ENCODE peak calls at places on chromosomes 13 and 19, in four cellular contexts. One of them, this sample, is unnamed. For H3K4me1, the result is how much of the 10 kb centered on the place peaks cover.

GRCh38 chr13:19596960-19597361 is 35.6 kb upstream of the TPTE2 start:
- DNase-seq in esophagus squamous epithelium: no peak
- DNase-seq in psoas muscle: no peak
- DNase-seq in PC-3: peak
- DNase-seq in this sample: no peak

GRCh38 chr19:47644743-47645499 is 36.0 kb downstream of the BICRA start:
- DNase-seq in esophagus squamous epithelium: no peak
- DNase-seq in psoas muscle: peak
- DNase-seq in PC-3: no peak
- DNase-seq in this sample: no peak

GRCh38 chr19:44993926-44994537 is 7.2 kb upstream of the RELB start:
- DNase-seq in esophagus squamous epithelium: no peak
- DNase-seq in psoas muscle: no peak
- DNase-seq in PC-3: no peak
- DNase-seq in this sample: no peak

GRCh38 chr13:110913911-110914292 is 967 bp downstream of the ANKRD10 start:
- DNase-seq in esophagus squamous epithelium: no peak
- DNase-seq in psoas muscle: no peak
- DNase-seq in PC-3: no peak
- DNase-seq in this sample: no peak

GRCh38 chr19:9362905-9363304 is at the start of gene ZNF177:
- DNase-seq in esophagus squamous epithelium: no peak
- DNase-seq in psoas muscle: no peak
- DNase-seq in PC-3: no peak
- DNase-seq in this sample: no peak

GRCh38 chr13:76992548-76993001 is 694 bp downstream of the CLN5 start:
- DNase-seq in esophagus squamous epithelium: no peak
- DNase-seq in psoas muscle: no peak
- DNase-seq in PC-3: peak
- DNase-seq in this sample: peak

GRCh38 chr19:4454952-4455738 is 2.4 kb downstream of the UBXN6 start:
- DNase-seq in esophagus squamous epithelium: no peak
- DNase-seq in psoas muscle: peak
- DNase-seq in PC-3: no peak
- DNase-seq in this sample: no peak

GRCh38 chr13:113860051-113860471 is 3.8 kb downstream of the GAS6 start:
- DNase-seq in esophagus squamous epithelium: no peak
- DNase-seq in psoas muscle: no peak
- DNase-seq in PC-3: no peak
- DNase-seq in this sample: no peak

GRCh38 chr13:23740002-23740401 is 149.2 kb downstream of the MIPEP start:
- DNase-seq in esophagus squamous epithelium: no peak
- DNase-seq in psoas muscle: no peak
- DNase-seq in PC-3: no peak
- DNase-seq in this sample: no peak

GRCh38 chr19:15759962-15760565 is 22.3 kb downstream of the OR10H3 start:
- DNase-seq in esophagus squamous epithelium: no peak
- DNase-seq in psoas muscle: no peak
- DNase-seq in PC-3: peak
- DNase-seq in this sample: no peak

GRCh38 chr19:3655402-3656072 is 28.9 kb upstream of the CACTIN start:
- DNase-seq in esophagus squamous epithelium: no peak
- DNase-seq in psoas muscle: no peak
- DNase-seq in PC-3: peak
- DNase-seq in this sample: no peak

GRCh38 chr19:28497137-28497536 is 715.8 kb downstream of the UQCRFS1 start:
- DNase-seq in esophagus squamous epithelium: no peak
- DNase-seq in psoas muscle: no peak
- DNase-seq in PC-3: peak
- DNase-seq in this sample: no peak

GRCh38 chr19:58380736-58381459 is at the start of gene ZNF837:
- DNase-seq in esophagus squamous epithelium: peak
- DNase-seq in psoas muscle: peak
- DNase-seq in PC-3: peak
- DNase-seq in this sample: peak

GRCh38 chr19:3178377-3178972 is at the start of gene S1PR4:
- DNase-seq in esophagus squamous epithelium: no peak
- DNase-seq in psoas muscle: peak
- DNase-seq in PC-3: no peak
- DNase-seq in this sample: peak

GRCh38 chr13:30696278-30697176 is 38.8 kb upstream of the ALOX5AP start:
- DNase-seq in esophagus squamous epithelium: no peak
- DNase-seq in psoas muscle: peak
- DNase-seq in PC-3: no peak
- DNase-seq in this sample: no peak

GRCh38 chr19:48330012-48330681 is 4.8 kb downstream of the EMP3 start:
- DNase-seq in esophagus squamous epithelium: peak
- DNase-seq in psoas muscle: peak
- DNase-seq in PC-3: no peak
- DNase-seq in this sample: peak

GRCh38 chr19:5451494-5451893 is 3.7 kb upstream of the ZNRF4 start:
- DNase-seq in esophagus squamous epithelium: no peak
- DNase-seq in psoas muscle: no peak
- DNase-seq in PC-3: no peak
- DNase-seq in this sample: no peak

GRCh38 chr19:34393031-34393430 is 11.2 kb upstream of the PDCD2L start:
- DNase-seq in esophagus squamous epithelium: no peak
- DNase-seq in psoas muscle: no peak
- DNase-seq in PC-3: no peak
- DNase-seq in this sample: no peak

GRCh38 chr19:41427647-41428480 is 690 bp upstream of the B3GNT8 start:
- DNase-seq in esophagus squamous epithelium: no peak
- DNase-seq in psoas muscle: no peak
- DNase-seq in PC-3: no peak
- DNase-seq in this sample: no peak

GRCh38 chr13:75136151-75136550 is 345.8 kb downstream of the TBC1D4 start:
- DNase-seq in esophagus squamous epithelium: no peak
- DNase-seq in psoas muscle: no peak
- DNase-seq in PC-3: no peak
- DNase-seq in this sample: no peak

GRCh38 chr19:17076539-17076919 is 952 bp downstream of the MYO9B start:
- DNase-seq in esophagus squamous epithelium: no peak
- DNase-seq in psoas muscle: no peak
- DNase-seq in PC-3: peak
- DNase-seq in this sample: no peak
- H3K4me1 ChIP-seq in esophagus squamous epithelium: half or more
- H3K4me1 ChIP-seq in psoas muscle: under half
- H3K4me1 ChIP-seq in PC-3: under half
- H3K4me1 ChIP-seq in this sample: under half

GRCh38 chr19:38713865-38714264 is 30.4 kb downstream of the CAPN12 start:
- DNase-seq in esophagus squamous epithelium: no peak
- DNase-seq in psoas muscle: no peak
- DNase-seq in PC-3: no peak
- DNase-seq in this sample: no peak

GRCh38 chr19:38715540-38715939 is 28.7 kb downstream of the CAPN12 start:
- DNase-seq in esophagus squamous epithelium: no peak
- DNase-seq in psoas muscle: no peak
- DNase-seq in PC-3: no peak
- DNase-seq in this sample: no peak

GRCh38 chr19:38712161-38712748 is 32.0 kb downstream of the CAPN12 start:
- DNase-seq in esophagus squamous epithelium: no peak
- DNase-seq in psoas muscle: no peak
- DNase-seq in PC-3: no peak
- DNase-seq in this sample: no peak

GRCh38 chr19:38713227-38713649 is 31.0 kb downstream of the CAPN12 start:
- DNase-seq in esophagus squamous epithelium: no peak
- DNase-seq in psoas muscle: peak
- DNase-seq in PC-3: no peak
- DNase-seq in this sample: peak

DNA sequence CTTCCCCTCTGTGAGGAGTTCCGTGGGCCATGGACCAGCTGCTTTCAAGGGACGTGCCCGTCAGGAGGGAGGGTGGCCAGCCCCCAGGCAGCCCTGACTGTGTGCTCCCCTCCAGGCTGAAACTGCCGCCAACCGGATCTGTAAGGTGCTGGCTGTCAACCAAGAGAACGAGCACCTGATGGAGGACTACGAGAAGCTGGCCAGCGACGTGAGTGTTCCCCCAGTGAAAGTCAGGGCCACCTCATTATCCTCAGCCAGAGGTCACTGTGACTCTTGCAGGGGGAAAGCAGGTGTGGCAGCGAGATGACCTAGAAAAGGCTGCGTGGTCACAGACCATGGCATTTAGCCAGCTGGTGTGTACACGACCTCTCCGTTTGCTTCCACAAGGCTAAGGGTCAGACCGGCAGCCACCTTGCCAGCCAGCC is 29.9 kb downstream of the CAPN12 start:
- DNase-seq in esophagus squamous epithelium: no peak
- DNase-seq in psoas muscle: no peak
- DNase-seq in PC-3: no peak
- DNase-seq in this sample: peak
- H3K4me1 ChIP-seq in esophagus squamous epithelium: half or more
- H3K4me1 ChIP-seq in psoas muscle: half or more
- H3K4me1 ChIP-seq in PC-3: under half
- H3K4me1 ChIP-seq in this sample: under half

GRCh38 chr19:10749435-10750384 is 31.8 kb downstream of the DNM2 start:
- DNase-seq in esophagus squamous epithelium: no peak
- DNase-seq in psoas muscle: no peak
- DNase-seq in PC-3: no peak
- DNase-seq in this sample: no peak
- H3K4me1 ChIP-seq in esophagus squamous epithelium: half or more
- H3K4me1 ChIP-seq in psoas muscle: under half
- H3K4me1 ChIP-seq in PC-3: under half
- H3K4me1 ChIP-seq in this sample: under half

GRCh38 chr13:97337985-97338384 is 96.0 kb upstream of the RAP2A start:
- DNase-seq in esophagus squamous epithelium: no peak
- DNase-seq in psoas muscle: no peak
- DNase-seq in PC-3: no peak
- DNase-seq in this sample: no peak
- H3K4me1 ChIP-seq in esophagus squamous epithelium: half or more
- H3K4me1 ChIP-seq in psoas muscle: under half
- H3K4me1 ChIP-seq in PC-3: under half
- H3K4me1 ChIP-seq in this sample: under half

DNA sequence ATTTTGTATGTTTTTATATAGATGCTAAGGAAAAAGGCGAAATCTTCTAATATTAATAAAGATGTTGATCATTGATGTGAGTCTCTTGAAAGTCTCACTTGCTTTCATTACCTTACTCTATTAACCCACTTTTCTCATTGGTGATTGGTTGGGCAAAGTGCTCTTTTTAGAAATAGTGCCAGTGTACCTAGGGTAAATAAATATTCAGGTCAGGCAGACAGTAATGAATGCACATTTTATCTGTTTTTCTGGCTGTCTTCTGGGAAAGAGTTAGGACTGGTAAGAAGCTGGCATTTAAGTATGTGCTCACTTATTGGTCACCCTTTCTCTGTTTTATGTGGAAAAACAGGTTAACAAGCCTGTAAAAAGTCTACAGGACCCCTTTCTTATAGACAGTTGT is 11.2 kb downstream of the SERP2 start:
- DNase-seq in esophagus squamous epithelium: no peak
- DNase-seq in psoas muscle: no peak
- DNase-seq in PC-3: no peak
- DNase-seq in this sample: no peak
- H3K4me1 ChIP-seq in esophagus squamous epithelium: under half
- H3K4me1 ChIP-seq in psoas muscle: under half
- H3K4me1 ChIP-seq in PC-3: under half
- H3K4me1 ChIP-seq in this sample: under half

DNA sequence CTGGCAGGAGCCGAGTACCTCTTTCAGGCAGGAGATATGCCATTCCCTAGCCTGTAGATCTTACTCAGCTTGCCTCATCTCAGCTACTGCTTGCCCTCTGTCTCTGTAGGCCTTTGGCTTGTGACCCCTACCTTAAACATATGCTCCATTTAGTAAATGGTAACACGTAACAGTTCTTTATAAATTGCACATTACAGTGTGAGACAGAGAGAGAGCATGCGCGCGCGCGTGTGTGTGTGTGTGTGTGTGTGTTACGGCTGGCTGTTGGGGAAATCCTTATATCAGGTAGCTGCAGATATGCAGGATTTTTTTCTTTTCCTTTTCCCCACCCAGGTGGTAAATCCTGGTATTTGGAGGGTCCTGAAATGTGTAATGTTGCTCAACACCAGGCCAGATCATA is 4.2 kb downstream of the SPINT2 start:
- DNase-seq in esophagus squamous epithelium: no peak
- DNase-seq in psoas muscle: no peak
- DNase-seq in PC-3: no peak
- DNase-seq in this sample: no peak
- H3K4me1 ChIP-seq in esophagus squamous epithelium: half or more
- H3K4me1 ChIP-seq in psoas muscle: under half
- H3K4me1 ChIP-seq in PC-3: half or more
- H3K4me1 ChIP-seq in this sample: under half

DNA sequence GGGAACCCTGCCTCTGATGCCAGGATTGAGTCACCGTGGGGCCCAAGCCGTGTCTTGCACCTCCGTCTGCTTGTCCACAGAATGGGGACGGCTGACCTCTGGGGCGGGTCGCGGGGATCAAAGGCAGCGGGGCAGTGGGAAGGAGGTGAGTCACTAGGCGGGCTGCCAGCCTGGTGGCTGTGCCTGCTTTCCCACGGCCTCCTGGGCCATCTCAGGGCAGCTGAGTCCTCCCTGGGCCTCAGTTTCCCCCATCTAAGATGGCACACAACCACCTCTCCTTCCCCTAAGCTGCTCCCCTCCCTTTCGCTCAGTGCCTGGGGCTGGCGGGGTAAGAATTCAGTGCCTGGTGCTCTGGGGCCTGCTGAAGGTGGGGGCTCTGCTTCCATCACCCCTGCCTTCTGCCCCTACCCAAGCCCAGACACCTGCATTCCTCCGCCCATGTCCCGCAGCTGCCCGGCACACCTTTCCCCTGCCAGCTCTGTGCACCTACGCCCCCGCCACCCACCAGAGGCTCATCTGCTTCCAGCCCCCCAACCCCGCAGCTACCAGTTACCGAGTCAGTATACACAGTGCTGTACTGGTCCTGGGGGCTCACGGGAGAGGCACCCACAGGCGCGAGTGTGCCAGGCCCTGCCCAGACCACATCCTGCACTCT is 3.5 kb downstream of the MKNK2 start:
- DNase-seq in esophagus squamous epithelium: no peak
- DNase-seq in psoas muscle: peak
- DNase-seq in PC-3: peak
- DNase-seq in this sample: peak
- H3K4me1 ChIP-seq in esophagus squamous epithelium: half or more
- H3K4me1 ChIP-seq in psoas muscle: half or more
- H3K4me1 ChIP-seq in PC-3: under half
- H3K4me1 ChIP-seq in this sample: under half